ENCODE peak calls at places on chromosomes 3 and 15, in six cellular contexts. One of them, this sample, is unnamed.

GRCh38 chr3:15707779-15708178 is 90.0 kb downstream of the ANKRD28 start:
- DNase-seq in stimulated activated CD4-positive, alpha-beta T cell treated with anti-CD3 and anti-CD28 coated beads, Interleukin-12 subunit alpha, Interleukin-12 subunit beta, amount 100 ng/mL, for 4 hours: no peak
- DNase-seq in PC-3: no peak
- DNase-seq in AG08396: no peak
- DNase-seq in NCI-H446 treated with DMSO at 0.1 percent for 48 hours: no peak
- DNase-seq in kidney: no peak
- DNase-seq in this sample: no peak

GRCh38 chr3:111748132-111748531 is 110.9 kb upstream of the PHLDB2 start:
- DNase-seq in AG08396: no peak
- DNase-seq in NCI-H446 treated with DMSO at 0.1 percent for 48 hours: no peak
- DNase-seq in stimulated activated CD4-positive, alpha-beta T cell treated with anti-CD3 and anti-CD28 coated beads, Interleukin-12 subunit alpha, Interleukin-12 subunit beta, amount 100 ng/mL, for 4 hours: no peak
- DNase-seq in PC-3: no peak
- DNase-seq in kidney: no peak
- DNase-seq in this sample: no peak

GRCh38 chr15:62824111-62824737 is 218.3 kb upstream of the TPM1 start:
- DNase-seq in AG08396: peak
- DNase-seq in NCI-H446 treated with DMSO at 0.1 percent for 48 hours: no peak
- DNase-seq in stimulated activated CD4-positive, alpha-beta T cell treated with anti-CD3 and anti-CD28 coated beads, Interleukin-12 subunit alpha, Interleukin-12 subunit beta, amount 100 ng/mL, for 4 hours: no peak
- DNase-seq in PC-3: peak
- DNase-seq in kidney: no peak
- DNase-seq in this sample: no peak

GRCh38 chr15:42994546-42994945 is 74.0 kb upstream of the TTBK2 start:
- DNase-seq in stimulated activated CD4-positive, alpha-beta T cell treated with anti-CD3 and anti-CD28 coated beads, Interleukin-12 subunit alpha, Interleukin-12 subunit beta, amount 100 ng/mL, for 4 hours: no peak
- DNase-seq in PC-3: peak
- DNase-seq in AG08396: peak
- DNase-seq in NCI-H446 treated with DMSO at 0.1 percent for 48 hours: no peak
- DNase-seq in kidney: no peak
- DNase-seq in this sample: no peak

GRCh38 chr15:89364741-89365450 is 30.3 kb upstream of the POLG start:
- DNase-seq in AG08396: no peak
- DNase-seq in NCI-H446 treated with DMSO at 0.1 percent for 48 hours: no peak
- DNase-seq in stimulated activated CD4-positive, alpha-beta T cell treated with anti-CD3 and anti-CD28 coated beads, Interleukin-12 subunit alpha, Interleukin-12 subunit beta, amount 100 ng/mL, for 4 hours: no peak
- DNase-seq in PC-3: no peak
- DNase-seq in kidney: no peak
- DNase-seq in this sample: no peak

GRCh38 chr3:184177767-184178306 is 3.2 kb downstream of the AP2M1 start:
- DNase-seq in PC-3: no peak
- DNase-seq in stimulated activated CD4-positive, alpha-beta T cell treated with anti-CD3 and anti-CD28 coated beads, Interleukin-12 subunit alpha, Interleukin-12 subunit beta, amount 100 ng/mL, for 4 hours: no peak
- DNase-seq in NCI-H446 treated with DMSO at 0.1 percent for 48 hours: no peak
- DNase-seq in AG08396: no peak
- DNase-seq in kidney: no peak
- DNase-seq in this sample: no peak

GRCh38 chr15:70195808-70196304 is 98.1 kb upstream of the TLE3 start:
- DNase-seq in NCI-H446 treated with DMSO at 0.1 percent for 48 hours: no peak
- DNase-seq in kidney: peak
- DNase-seq in PC-3: peak
- DNase-seq in stimulated activated CD4-positive, alpha-beta T cell treated with anti-CD3 and anti-CD28 coated beads, Interleukin-12 subunit alpha, Interleukin-12 subunit beta, amount 100 ng/mL, for 4 hours: no peak
- DNase-seq in AG08396: peak
- DNase-seq in this sample: no peak

GRCh38 chr15:60612400-60613048 is 133.6 kb upstream of the ICE2 start:
- DNase-seq in NCI-H446 treated with DMSO at 0.1 percent for 48 hours: no peak
- DNase-seq in kidney: no peak
- DNase-seq in stimulated activated CD4-positive, alpha-beta T cell treated with anti-CD3 and anti-CD28 coated beads, Interleukin-12 subunit alpha, Interleukin-12 subunit beta, amount 100 ng/mL, for 4 hours: no peak
- DNase-seq in AG08396: no peak
- DNase-seq in PC-3: no peak
- DNase-seq in this sample: no peak

GRCh38 chr3:172939651-172940293 is 189.2 kb downstream of the ECT2 start:
- DNase-seq in AG08396: no peak
- DNase-seq in NCI-H446 treated with DMSO at 0.1 percent for 48 hours: no peak
- DNase-seq in PC-3: peak
- DNase-seq in kidney: no peak
- DNase-seq in stimulated activated CD4-positive, alpha-beta T cell treated with anti-CD3 and anti-CD28 coated beads, Interleukin-12 subunit alpha, Interleukin-12 subunit beta, amount 100 ng/mL, for 4 hours: no peak
- DNase-seq in this sample: no peak

GRCh38 chr3:133896002-133896761 is 500 bp upstream of the RAB6B start:
- DNase-seq in kidney: no peak
- DNase-seq in stimulated activated CD4-positive, alpha-beta T cell treated with anti-CD3 and anti-CD28 coated beads, Interleukin-12 subunit alpha, Interleukin-12 subunit beta, amount 100 ng/mL, for 4 hours: no peak
- DNase-seq in NCI-H446 treated with DMSO at 0.1 percent for 48 hours: no peak
- DNase-seq in PC-3: no peak
- DNase-seq in AG08396: peak
- DNase-seq in this sample: no peak

GRCh38 chr3:13565581-13566461 is 16.9 kb downstream of the FBLN2 start:
- DNase-seq in AG08396: no peak
- DNase-seq in PC-3: no peak
- DNase-seq in stimulated activated CD4-positive, alpha-beta T cell treated with anti-CD3 and anti-CD28 coated beads, Interleukin-12 subunit alpha, Interleukin-12 subunit beta, amount 100 ng/mL, for 4 hours: no peak
- DNase-seq in NCI-H446 treated with DMSO at 0.1 percent for 48 hours: no peak
- DNase-seq in kidney: no peak
- DNase-seq in this sample: no peak

GRCh38 chr15:46786886-46787285 is 930.4 kb upstream of the SEMA6D start:
- DNase-seq in kidney: no peak
- DNase-seq in PC-3: no peak
- DNase-seq in stimulated activated CD4-positive, alpha-beta T cell treated with anti-CD3 and anti-CD28 coated beads, Interleukin-12 subunit alpha, Interleukin-12 subunit beta, amount 100 ng/mL, for 4 hours: no peak
- DNase-seq in NCI-H446 treated with DMSO at 0.1 percent for 48 hours: no peak
- DNase-seq in AG08396: no peak
- DNase-seq in this sample: no peak

GRCh38 chr3:27485853-27486252 is 1.7 kb upstream of the SLC4A7 start:
- DNase-seq in NCI-H446 treated with DMSO at 0.1 percent for 48 hours: peak
- DNase-seq in stimulated activated CD4-positive, alpha-beta T cell treated with anti-CD3 and anti-CD28 coated beads, Interleukin-12 subunit alpha, Interleukin-12 subunit beta, amount 100 ng/mL, for 4 hours: no peak
- DNase-seq in PC-3: peak
- DNase-seq in AG08396: no peak
- DNase-seq in kidney: no peak
- DNase-seq in this sample: no peak

GRCh38 chr15:59636184-59636583 is 21.1 kb downstream of the GTF2A2 start:
- DNase-seq in AG08396: no peak
- DNase-seq in PC-3: peak
- DNase-seq in stimulated activated CD4-positive, alpha-beta T cell treated with anti-CD3 and anti-CD28 coated beads, Interleukin-12 subunit alpha, Interleukin-12 subunit beta, amount 100 ng/mL, for 4 hours: no peak
- DNase-seq in kidney: no peak
- DNase-seq in NCI-H446 treated with DMSO at 0.1 percent for 48 hours: no peak
- DNase-seq in this sample: no peak

GRCh38 chr3:170780471-170780870 is 89.5 kb downstream of the RPL22L1 start:
- DNase-seq in NCI-H446 treated with DMSO at 0.1 percent for 48 hours: no peak
- DNase-seq in AG08396: no peak
- DNase-seq in kidney: no peak
- DNase-seq in stimulated activated CD4-positive, alpha-beta T cell treated with anti-CD3 and anti-CD28 coated beads, Interleukin-12 subunit alpha, Interleukin-12 subunit beta, amount 100 ng/mL, for 4 hours: no peak
- DNase-seq in PC-3: no peak
- DNase-seq in this sample: no peak

GRCh38 chr15:71011503-71012155 is 103.6 kb upstream of the THSD4 start:
- DNase-seq in PC-3: peak
- DNase-seq in NCI-H446 treated with DMSO at 0.1 percent for 48 hours: no peak
- DNase-seq in stimulated activated CD4-positive, alpha-beta T cell treated with anti-CD3 and anti-CD28 coated beads, Interleukin-12 subunit alpha, Interleukin-12 subunit beta, amount 100 ng/mL, for 4 hours: no peak
- DNase-seq in AG08396: peak
- DNase-seq in kidney: no peak
- DNase-seq in this sample: no peak

GRCh38 chr3:119582178-119582577 is 2.9 kb downstream of the ADPRH start:
- DNase-seq in stimulated activated CD4-positive, alpha-beta T cell treated with anti-CD3 and anti-CD28 coated beads, Interleukin-12 subunit alpha, Interleukin-12 subunit beta, amount 100 ng/mL, for 4 hours: peak
- DNase-seq in AG08396: no peak
- DNase-seq in PC-3: no peak
- DNase-seq in kidney: peak
- DNase-seq in NCI-H446 treated with DMSO at 0.1 percent for 48 hours: no peak
- DNase-seq in this sample: peak

GRCh38 chr3:36730965-36731364 is 33.4 kb downstream of the DCLK3 start:
- DNase-seq in AG08396: no peak
- DNase-seq in kidney: no peak
- DNase-seq in NCI-H446 treated with DMSO at 0.1 percent for 48 hours: no peak
- DNase-seq in PC-3: no peak
- DNase-seq in stimulated activated CD4-positive, alpha-beta T cell treated with anti-CD3 and anti-CD28 coated beads, Interleukin-12 subunit alpha, Interleukin-12 subunit beta, amount 100 ng/mL, for 4 hours: no peak
- DNase-seq in this sample: no peak

GRCh38 chr3:84292113-84292512 is 666.7 kb upstream of the CADM2 start:
- DNase-seq in stimulated activated CD4-positive, alpha-beta T cell treated with anti-CD3 and anti-CD28 coated beads, Interleukin-12 subunit alpha, Interleukin-12 subunit beta, amount 100 ng/mL, for 4 hours: no peak
- DNase-seq in kidney: no peak
- DNase-seq in PC-3: peak
- DNase-seq in AG08396: no peak
- DNase-seq in NCI-H446 treated with DMSO at 0.1 percent for 48 hours: no peak
- DNase-seq in this sample: no peak

This sample was measured in T-helper 22 cell.